ENCODE peak calls at places on chromosome 13, in seven cellular contexts. C is testis, G is breast epithelium, R is uterus, D is IMR-90, O is adrenal gland, I is K562. F is an unnamed sample.

GRCh38 chr13:37457594-37457993 is 141.0 kb downstream of the POSTN start:
- DNase-seq in C (no peak), G (no peak), R (no peak), D (peak; percentile 16), O (no peak), I (no peak), F (no peak)

GRCh38 chr13:112690242-112690943 is 555 bp downstream of the ATP11A start:
- DNase-seq in C (no peak), G (no peak), R (peak; percentile 42), D (peak; percentile 44), O (peak; percentile 59), I (no peak), F (no peak)

GRCh38 chr13:27975579-27976361 is 6.7 kb upstream of the CDX2 start:
- DNase-seq in C (no peak), G (no peak), R (no peak), D (no peak), O (no peak), I (no peak), F (no peak)

GRCh38 chr13:112859817-112860190 is 109.2 kb upstream of the MCF2L start:
- DNase-seq in C (no peak), G (no peak), R (peak; percentile 52), D (peak; percentile 82), O (peak; percentile 89), I (no peak), F (no peak)

GRCh38 chr13:104315606-104316005 is 1249.4 kb upstream of the SLC10A2 start:
- DNase-seq in C (no peak), G (no peak), R (no peak), D (peak; percentile 97), O (no peak), I (no peak), F (no peak)

GRCh38 chr13:113137656-113138292 is 15.2 kb downstream of the F10 start:
- DNase-seq in C (no peak), G (no peak), R (no peak), D (no peak), O (no peak), I (no peak), F (no peak)

GRCh38 chr13:41224113-41225110 is 30.0 kb upstream of the KBTBD7 start:
- DNase-seq in C (no peak), G (no peak), R (no peak), D (peak; percentile 83), O (no peak), I (no peak), F (no peak)

GRCh38 chr13:24272452-24273161 is 36.8 kb upstream of the C1QTNF9 start:
- DNase-seq in C (peak; percentile 83), G (no peak), R (peak; percentile 27), D (no peak), O (peak; percentile 67), I (no peak), F (no peak)

GRCh38 chr13:20412761-20413355 is 112.8 kb downstream of the CRYL1 start:
- DNase-seq in C (no peak), G (no peak), R (no peak), D (peak; percentile 71), O (no peak), I (no peak), F (no peak)

GRCh38 chr13:50594276-50594970 is 249.1 kb downstream of the DLEU7 start:
- DNase-seq in C (no peak), G (no peak), R (no peak), D (no peak), O (no peak), I (no peak), F (no peak)

GRCh38 chr13:73754727-73755292 is 379.4 kb downstream of the KLF12 start:
- DNase-seq in C (peak; percentile 25), G (no peak), R (no peak), D (peak; percentile 70), O (peak; percentile 26), I (peak; percentile 12), F (no peak)

GRCh38 chr13:24203726-24204295 is 43.3 kb downstream of the SPATA13 start:
- DNase-seq in C (no peak), G (no peak), R (no peak), D (peak; percentile 50), O (no peak), I (no peak), F (no peak)

GRCh38 chr13:27954406-27954851 is 14.7 kb downstream of the CDX2 start:
- DNase-seq in C (peak; percentile 75), G (no peak), R (no peak), D (no peak), O (peak; percentile 4), I (no peak), F (no peak)

GRCh38 chr13:41746259-41746658 is 214.7 kb downstream of the VWA8 start:
- DNase-seq in C (no peak), G (no peak), R (no peak), D (peak; percentile 79), O (no peak), I (no peak), F (no peak)

GRCh38 chr13:76481738-76482137 is 404.5 kb downstream of the KCTD12 start:
- DNase-seq in C (no peak), G (no peak), R (no peak), D (no peak), O (no peak), I (no peak), F (no peak)

GRCh38 chr13:80256352-80256932 is 84.5 kb downstream of the SPRY2 start:
- DNase-seq in C (no peak), G (no peak), R (no peak), D (no peak), O (no peak), I (no peak), F (no peak)

GRCh38 chr13:102569488-102569887 is 27.3 kb upstream of the TPP2 start:
- DNase-seq in C (no peak), G (no peak), R (no peak), D (peak; percentile 69), O (no peak), I (no peak), F (no peak)

GRCh38 chr13:95267662-95268369 is 33.4 kb downstream of the ABCC4 start:
- DNase-seq in C (no peak), G (no peak), R (peak; percentile 17), D (peak; percentile 96), O (no peak), I (no peak), F (peak; percentile 73)

GRCh38 chr13:27967736-27968315 is 1.3 kb downstream of the CDX2 start:
- DNase-seq in C (no peak), G (no peak), R (no peak), D (no peak), O (no peak), I (no peak), F (no peak)

GRCh38 chr13:35266412-35266811 is 210.1 kb downstream of the MAB21L1 start:
- DNase-seq in C (no peak), G (no peak), R (no peak), D (no peak), O (no peak), I (no peak), F (no peak)

GRCh38 chr13:24178847-24179845 is 18.6 kb downstream of the SPATA13 start:
- DNase-seq in C (no peak), G (no peak), R (no peak), D (peak; percentile 75), O (no peak), I (no peak), F (no peak)

GRCh38 chr13:23678768-23679167 is 108.6 kb downstream of the TNFRSF19 start:
- DNase-seq in C (no peak), G (no peak), R (no peak), D (no peak), O (no peak), I (no peak), F (no peak)

GRCh38 chr13:31198524-31198923 is 1.3 kb upstream of the B3GLCT start:
- DNase-seq in C (no peak), G (no peak), R (no peak), D (no peak), O (no peak), I (no peak), F (no peak)

GRCh38 chr13:28513745-28514144 is 18.8 kb upstream of the FLT1 start:
- DNase-seq in C (no peak), G (no peak), R (no peak), D (no peak), O (no peak), I (no peak), F (no peak)

GRCh38 chr13:73335226-73335625 is 276.4 kb downstream of the KLF5 start:
- DNase-seq in C (no peak), G (no peak), R (no peak), D (peak; percentile 65), O (no peak), I (no peak), F (no peak)

GRCh38 chr13:77865588-77865987 is 53.0 kb downstream of the EDNRB start:
- DNase-seq in C (no peak), G (no peak), R (no peak), D (no peak), O (no peak), I (no peak), F (no peak)
- H3K9me3 ChIP-seq in C (no peaks in the 10 kb centered on the region), G (no peaks in the 10 kb centered on the region), R (no peaks in the 10 kb centered on the region), D (peaks cover 3% of the 10 kb centered on the region), O (no peaks in the 10 kb centered on the region), I (no peaks in the 10 kb centered on the region), F (no peaks in the 10 kb centered on the region)

GRCh38 chr13:25933520-25933919 is 118.3 kb downstream of the SHISA2 start:
- DNase-seq in C (no peak), G (no peak), R (no peak), D (no peak), O (no peak), I (no peak), F (no peak)
- H3K27ac ChIP-seq in C (no peak overlapping the region), G (no peak overlapping the region), R (no peak overlapping the region), D (no peak overlapping the region), O (no peak overlapping the region), I (no peak overlapping the region), F (no peak overlapping the region)

GRCh38 chr13:111184685-111185401 is 69.7 kb downstream of the ARHGEF7 start:
- DNase-seq in C (no peak), G (no peak), R (no peak), D (no peak), O (no peak), I (no peak), F (no peak)
- TF ChIP-seq POLR2A in C (no peak), G (no peak), R (no peak), D (no peak), O (no peak), I (no peak), F (no peak)

DNA sequence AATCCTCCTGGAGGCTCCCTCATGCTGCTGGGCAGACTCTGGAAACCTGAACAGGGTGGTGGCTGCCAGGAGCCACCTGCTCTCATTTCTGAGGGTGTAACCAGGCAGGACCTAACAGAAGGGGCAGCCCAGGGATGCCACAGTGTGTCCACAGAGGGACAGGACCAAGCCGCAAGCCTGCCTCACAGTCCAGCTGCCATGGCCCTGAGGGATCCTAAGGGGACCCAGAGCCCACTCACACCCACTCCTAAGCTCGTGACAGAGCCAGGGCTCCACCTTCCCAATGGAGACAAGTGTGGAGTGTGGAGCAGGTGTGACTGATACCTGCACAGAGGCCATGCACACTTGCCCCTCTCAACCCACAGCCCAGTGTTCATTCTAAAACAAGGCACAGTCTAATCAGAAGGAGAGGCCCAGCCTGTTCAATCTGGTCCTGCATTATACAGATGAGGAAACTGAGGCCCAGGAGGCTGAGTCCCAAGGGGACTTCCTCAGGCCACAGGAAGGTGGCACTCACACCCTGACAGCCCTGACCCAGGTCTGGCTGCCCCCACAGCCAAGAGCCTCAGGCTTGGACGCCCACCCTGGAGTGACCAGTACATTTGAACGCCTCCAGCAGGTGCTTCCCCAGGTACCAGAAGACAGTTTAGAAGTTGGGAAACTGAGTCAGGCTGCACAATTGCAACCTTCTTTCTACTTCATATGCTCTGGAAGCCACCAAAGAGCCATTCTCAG is 220.1 kb downstream of the TUBA3C start:
- DNase-seq in C (no peak), G (no peak), R (no peak), D (no peak), O (no peak), I (no peak), F (no peak)
- H3K9me3 ChIP-seq in C (no peaks in the 10 kb centered on the region), G (peaks cover 26% of the 10 kb centered on the region), R (no peaks in the 10 kb centered on the region), D (peaks cover 58% of the 10 kb centered on the region), O (no peaks in the 10 kb centered on the region), I (no peaks in the 10 kb centered on the region), F (no peaks in the 10 kb centered on the region)

F was measured in sigmoid colon.